ENCODE peak calls at places on chromosomes 12 and 14, in four cellular contexts. D is GM13977, S is uterus, U is WTC11. L is an unnamed sample.

GRCh38 chr12:12032771-12033588 is 37.8 kb upstream of the BCL2L14 start:
- DNase-seq in U (peak; percentile 93), S (peak; percentile 75), D (no peak), L (peak; percentile 68)

GRCh38 chr12:121005346-121005815 is 10.9 kb downstream of the C12orf43 start:
- DNase-seq in S (no peak), D (peak; percentile 59), U (peak; percentile 84), L (no peak)

GRCh38 chr14:45199246-45199645 is 53.8 kb downstream of the MIS18BP1 start:
- DNase-seq in D (no peak), S (no peak), U (no peak), L (no peak)

GRCh38 chr12:52043386-52044212 is 7.6 kb upstream of the NR4A1 start:
- DNase-seq in S (peak; percentile 63), U (no peak), D (no peak), L (no peak)

GRCh38 chr14:100840286-100840685 is 14.4 kb downstream of the MEG3 start:
- DNase-seq in S (no peak), D (no peak), U (no peak), L (no peak)

GRCh38 chr12:57127710-57128518 is at the start of gene LRP1:
- DNase-seq in U (peak; percentile 78), S (peak; percentile 88), D (peak; percentile 91), L (no peak)

GRCh38 chr12:30909088-30909688 is 17.4 kb upstream of the TSPAN11 start:
- DNase-seq in D (no peak), U (no peak), S (no peak), L (no peak)

GRCh38 chr12:65654230-65654629 is 170.1 kb upstream of the HMGA2 start:
- DNase-seq in U (no peak), S (no peak), D (no peak), L (no peak)

GRCh38 chr12:22286569-22286968 is 47.9 kb downstream of the ST8SIA1 start:
- DNase-seq in D (no peak), S (no peak), U (no peak), L (no peak)

GRCh38 chr12:32698285-32698684 is 19.2 kb downstream of the DNM1L start:
- DNase-seq in U (no peak), S (no peak), D (no peak), L (no peak)

GRCh38 chr12:56571131-56571530 is 49.5 kb downstream of the RBMS2 start:
- DNase-seq in S (no peak), U (no peak), D (no peak), L (no peak)

GRCh38 chr14:61562321-61563161 is 132.8 kb upstream of the HIF1A start:
- DNase-seq in U (no peak), D (no peak), S (no peak), L (no peak)

GRCh38 chr12:93198086-93198485 is 179.6 kb upstream of the NUDT4 start:
- DNase-seq in S (peak; percentile 25), U (no peak), D (no peak), L (no peak)

GRCh38 chr12:15752780-15753179 is 36.4 kb downstream of the EPS8 start:
- DNase-seq in D (no peak), S (no peak), U (no peak), L (no peak)

GRCh38 chr12:116838395-116838794 is 42.8 kb downstream of the HRK start:
- DNase-seq in S (no peak), D (no peak), U (no peak), L (no peak)

GRCh38 chr14:64971890-64972785 is at the start of gene RAB15:
- DNase-seq in D (peak; percentile 79), S (peak; percentile 34), U (peak; percentile 43), L (no peak)

GRCh38 chr12:110860833-110861291 is 14.1 kb downstream of the CCDC63 start:
- DNase-seq in S (no peak), U (no peak), D (no peak), L (no peak)

GRCh38 chr12:51009038-51009437 is 17.1 kb downstream of the SLC11A2 start:
- DNase-seq in D (no peak), S (no peak), U (no peak), L (no peak)

GRCh38 chr14:69654109-69654508 is 42.7 kb downstream of the SUSD6 start:
- DNase-seq in S (no peak), D (no peak), U (no peak), L (no peak)

GRCh38 chr12:10175849-10176641 is 2.8 kb upstream of the TMEM52B start:
- DNase-seq in D (no peak), U (no peak), S (no peak), L (no peak)

GRCh38 chr12:25592725-25593495 is 39.8 kb upstream of the LMNTD1 start:
- DNase-seq in U (no peak), S (no peak), D (no peak), L (no peak)

GRCh38 chr14:33959692-33960151 is 8.8 kb upstream of the EGLN3 start:
- DNase-seq in S (no peak), U (peak; percentile 28), D (no peak), L (no peak)

GRCh38 chr12:6868211-6869048 is 1.1 kb downstream of the TPI1 start:
- DNase-seq in S (no peak), U (no peak), D (no peak), L (no peak)

GRCh38 chr14:58584383-58584782 is 53.4 kb upstream of the DACT1 start:
- DNase-seq in D (no peak), S (no peak), U (no peak), L (no peak)

DNA sequence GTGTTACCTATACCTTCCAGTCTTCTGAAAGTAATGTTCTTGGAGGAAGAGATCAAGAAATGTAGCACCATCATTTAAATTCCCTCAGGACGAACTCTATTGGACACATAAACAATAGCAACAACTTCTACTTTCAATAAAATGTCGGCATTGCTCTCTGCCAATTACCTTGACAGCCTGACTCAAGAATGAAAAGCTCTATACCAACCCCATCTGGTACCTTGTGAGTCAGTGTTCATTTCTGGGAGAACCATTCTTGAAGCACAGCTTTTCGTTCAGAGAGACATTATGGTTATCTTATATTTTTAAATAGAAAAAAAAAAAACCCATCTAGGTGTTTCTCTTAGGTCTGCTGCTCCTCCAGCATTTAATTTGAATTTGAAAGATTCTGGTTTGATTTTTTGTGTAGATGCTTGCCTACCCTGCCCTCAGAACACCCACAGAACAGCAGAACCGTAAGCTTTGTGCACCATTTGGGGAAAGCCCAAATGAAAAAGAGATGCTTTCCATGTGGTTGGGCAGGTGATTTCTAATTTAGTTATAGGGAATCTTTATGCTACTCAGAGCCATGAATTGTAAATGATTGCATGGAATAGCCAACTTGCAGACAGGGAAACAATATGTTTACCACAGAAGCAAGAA is 156.0 kb downstream of the SAMD4A start:
- DNase-seq in U (no peak), S (no peak), D (peak; percentile 15), L (no peak)
- TF ChIP-seq CTCF in U (no peak), S (no peak), D (peak; percentile 55), L (peak; percentile 56)

GRCh38 chr12:94327819-94328218 is 131.8 kb downstream of the CEP83 start:
- DNase-seq in U (no peak), D (no peak), S (no peak), L (no peak)

GRCh38 chr12:94326727-94327126 is 132.9 kb downstream of the CEP83 start:
- DNase-seq in D (no peak), U (no peak), S (no peak), L (no peak)

GRCh38 chr12:94326234-94326633 is 133.4 kb downstream of the CEP83 start:
- DNase-seq in D (no peak), U (no peak), S (no peak), L (no peak)

DNA sequence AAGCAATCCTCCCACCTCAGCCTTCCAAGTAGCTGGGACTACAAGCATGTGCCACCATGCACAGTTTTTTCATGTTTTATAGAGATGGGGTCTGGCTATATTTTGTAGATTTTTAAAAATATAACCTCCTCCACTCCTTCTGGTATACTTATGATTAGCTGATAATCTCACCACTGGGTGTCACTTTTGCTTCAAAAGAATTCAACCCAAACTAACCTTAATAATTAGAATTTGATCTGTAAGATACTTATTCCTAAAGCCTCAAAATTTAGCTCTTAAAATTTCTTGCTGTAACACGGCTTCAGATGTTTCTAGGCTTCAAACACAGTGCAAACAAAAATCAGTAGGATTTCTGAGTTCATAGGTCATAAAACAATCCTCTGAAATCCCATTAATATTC is 130.3 kb downstream of the CEP83 start:
- DNase-seq in S (no peak), D (no peak), U (no peak), L (no peak)
- TF ChIP-seq CTCF in S (no peak), D (no peak), U (no peak), L (peak; percentile 1)

GRCh38 chr12:48965447-48965846 is 6.1 kb downstream of the WNT10B start:
- DNase-seq in D (no peak), S (no peak), U (no peak), L (no peak)
- TF ChIP-seq CTCF in D (no peak), S (no peak), U (no peak), L (no peak)

GRCh38 chr12:98446060-98446459 is 69.3 kb upstream of the TMPO start:
- DNase-seq in U (no peak), D (no peak), S (no peak), L (no peak)
- TF ChIP-seq CTCF in U (no peak), D (no peak), S (no peak), L (no peak)